ENCODE peak calls at places on chromosomes 5 and 9, in seven cellular contexts. Q, B, S, R, K, E and X are unnamed samples.

GRCh38 chr9:89390578-89390977 is 72.3 kb downstream of the SECISBP2 start:
- DNase-seq in Q (no peak), B (no peak), S (no peak), R (no peak), K (no peak), E (no peak), X (no peak)

GRCh38 chr5:131563434-131564228 is 71.4 kb downstream of the RAPGEF6 start:
- DNase-seq in Q (no peak), B (no peak), S (peak), R (no peak), K (no peak), E (no peak), X (no peak)

GRCh38 chr5:168592014-168592368 is 12.8 kb upstream of the PANK3 start:
- DNase-seq in Q (no peak), B (peak), S (no peak), R (no peak), K (no peak), E (no peak), X (no peak)

GRCh38 chr9:119961774-119962408 is 592.7 kb upstream of the BRINP1 start:
- DNase-seq in Q (no peak), B (no peak), S (peak), R (peak), K (peak), E (peak), X (no peak)

GRCh38 chr9:123111427-123111826 is 78.0 kb downstream of the GPR21 start:
- DNase-seq in Q (no peak), B (no peak), S (no peak), R (no peak), K (no peak), E (no peak), X (no peak)

GRCh38 chr9:29659014-29659413 is 2085.7 kb upstream of the C9orf72 start:
- DNase-seq in Q (no peak), B (no peak), S (no peak), R (no peak), K (no peak), E (no peak), X (no peak)

GRCh38 chr5:154286557-154286956 is 96.0 kb downstream of the GALNT10 start:
- DNase-seq in Q (no peak), B (no peak), S (no peak), R (no peak), K (no peak), E (no peak), X (no peak)

GRCh38 chr9:127569819-127570401 is 42.2 kb upstream of the STXBP1 start:
- DNase-seq in Q (peak), B (peak), S (no peak), R (peak), K (peak), E (peak), X (no peak)

GRCh38 chr9:92680166-92681119 is 10.5 kb upstream of the IPPK start:
- DNase-seq in Q (no peak), B (peak), S (no peak), R (no peak), K (no peak), E (no peak), X (no peak)

GRCh38 chr5:30050056-30050815 is 1143.2 kb upstream of the CDH6 start:
- DNase-seq in Q (no peak), B (no peak), S (no peak), R (no peak), K (no peak), E (no peak), X (no peak)

GRCh38 chr9:14910178-14910805 is at the start of gene FREM1:
- DNase-seq in Q (no peak), B (no peak), S (peak), R (no peak), K (no peak), E (no peak), X (no peak)

GRCh38 chr9:7185612-7186011 is 427.8 kb downstream of the KDM4C start:
- DNase-seq in Q (no peak), B (peak), S (no peak), R (peak), K (no peak), E (no peak), X (no peak)

GRCh38 chr9:127333326-127334064 is 63.5 kb upstream of the SLC2A8 start:
- DNase-seq in Q (no peak), B (no peak), S (no peak), R (no peak), K (no peak), E (no peak), X (no peak)

GRCh38 chr5:132557425-132557805 is 638 bp downstream of the RAD50 start:
- DNase-seq in Q (peak), B (peak), S (peak), R (no peak), K (peak), E (peak), X (peak)

GRCh38 chr9:77912895-77913693 is 118.5 kb downstream of the GNAQ start:
- DNase-seq in Q (no peak), B (peak), S (no peak), R (no peak), K (no peak), E (no peak), X (no peak)

GRCh38 chr5:31639488-31640011 is 619 bp downstream of the PDZD2 start:
- DNase-seq in Q (no peak), B (no peak), S (peak), R (no peak), K (no peak), E (no peak), X (peak)

GRCh38 chr5:92613546-92613945 is 967.5 kb downstream of the NR2F1-AS1 start:
- DNase-seq in Q (no peak), B (peak), S (no peak), R (no peak), K (no peak), E (no peak), X (no peak)

GRCh38 chr5:150118561-150119229 is 32.3 kb upstream of the CSF1R start:
- DNase-seq in Q (no peak), B (no peak), S (no peak), R (no peak), K (no peak), E (no peak), X (no peak)

GRCh38 chr9:93592389-93593021 is 16.1 kb downstream of the PHF2 start:
- DNase-seq in Q (no peak), B (no peak), S (peak), R (no peak), K (peak), E (no peak), X (no peak)

GRCh38 chr5:63820557-63820956 is 141.7 kb downstream of the HTR1A start:
- DNase-seq in Q (no peak), B (no peak), S (no peak), R (no peak), K (no peak), E (no peak), X (no peak)

GRCh38 chr5:137398751-137399150 is 100.4 kb downstream of the SPOCK1 start:
- DNase-seq in Q (no peak), B (no peak), S (no peak), R (no peak), K (no peak), E (no peak), X (no peak)

GRCh38 chr9:75873707-75874106 is 16.8 kb upstream of the PCSK5 start:
- DNase-seq in Q (no peak), B (no peak), S (no peak), R (no peak), K (no peak), E (no peak), X (no peak)

GRCh38 chr5:135153661-135154060 is 119.6 kb upstream of the PITX1 start:
- DNase-seq in Q (no peak), B (peak), S (no peak), R (no peak), K (no peak), E (no peak), X (no peak)

GRCh38 chr9:82987790-82988189 is 75.2 kb downstream of the RASEF start:
- DNase-seq in Q (no peak), B (no peak), S (no peak), R (no peak), K (no peak), E (no peak), X (no peak)

GRCh38 chr5:149902177-149902576 is 42.4 kb downstream of the PDE6A start:
- DNase-seq in Q (no peak), B (no peak), S (no peak), R (no peak), K (no peak), E (no peak), X (no peak)

GRCh38 chr5:58717303-58718012 is 134.6 kb downstream of the RAB3C start:
- DNase-seq in Q (no peak), B (no peak), S (no peak), R (no peak), K (no peak), E (no peak), X (no peak)

GRCh38 chr9:114614373-114614772 is 3.3 kb downstream of the TMEM268 start:
- DNase-seq in Q (no peak), B (no peak), S (no peak), R (no peak), K (no peak), E (no peak), X (no peak)

GRCh38 chr9:93306579-93307091 is 122.7 kb downstream of the WNK2 start:
- DNase-seq in Q (no peak), B (no peak), S (no peak), R (no peak), K (no peak), E (no peak), X (no peak)

GRCh38 chr9:82188817-82189216 is 200.2 kb downstream of the SPATA31D1 start:
- DNase-seq in Q (no peak), B (peak), S (no peak), R (no peak), K (no peak), E (no peak), X (no peak)

GRCh38 chr5:72179816-72180440 is 72.7 kb downstream of the MAP1B start:
- DNase-seq in Q (no peak), B (peak), S (no peak), R (no peak), K (no peak), E (no peak), X (no peak)